ENCODE peak calls at places on chromosomes 16 and 17, in six cellular contexts. Q is transverse colon, E is PC-3, X is foreskin fibroblast, K is IMR-90, N is nephron progenitor cell. V is an unnamed sample.

GRCh38 chr17:14833201-14833773 is 431.8 kb downstream of the PMP22 start:
- DNase-seq in K (peak), X (peak), E (no peak), Q (no peak), N (no peak), V (peak)

GRCh38 chr16:54281535-54282201 is 4.9 kb downstream of the IRX3 start:
- DNase-seq in Q (peak), E (no peak), K (no peak), X (no peak), N (peak), V (no peak)

GRCh38 chr17:51510940-51511339 is 250.6 kb downstream of the UTP18 start:
- DNase-seq in N (no peak), K (no peak), E (no peak), Q (no peak), X (no peak), V (no peak)

GRCh38 chr17:48336986-48337385 is 93.0 kb downstream of the SKAP1 start:
- DNase-seq in N (no peak), X (no peak), K (no peak), E (no peak), Q (no peak), V (no peak)

GRCh38 chr17:948284-948852 is 31.2 kb downstream of the NXN start:
- DNase-seq in E (no peak), Q (no peak), X (no peak), N (peak), K (no peak), V (no peak)

GRCh38 chr17:55567240-55568216 is 56.3 kb upstream of the SMIM36 start:
- DNase-seq in X (no peak), E (no peak), K (no peak), Q (no peak), N (no peak), V (no peak)

GRCh38 chr17:48604770-48605329 is at the start of gene HOXB6:
- DNase-seq in N (peak), E (peak), X (no peak), Q (peak), K (no peak), V (no peak)

GRCh38 chr17:73349138-73349537 is 37.3 kb upstream of the CDC42EP4 start:
- DNase-seq in N (no peak), K (no peak), Q (no peak), X (no peak), E (no peak), V (no peak)

GRCh38 chr17:10127819-10128375 is 70.5 kb downstream of the GAS7 start:
- DNase-seq in X (peak), N (peak), E (no peak), Q (peak), K (peak), V (peak)

GRCh38 chr16:81480856-81481821 is 36.5 kb downstream of the CMIP start:
- DNase-seq in E (no peak), X (peak), Q (peak), K (peak), N (no peak), V (peak)

GRCh38 chr17:2378905-2379304 is 22.0 kb downstream of the MNT start:
- DNase-seq in Q (no peak), X (no peak), K (no peak), N (no peak), E (no peak), V (no peak)

GRCh38 chr17:79023180-79023705 is 726 bp upstream of the C1QTNF1 start:
- DNase-seq in K (no peak), Q (peak), X (no peak), N (no peak), E (no peak), V (no peak)

GRCh38 chr16:57276596-57276995 is 7.9 kb downstream of the PLLP start:
- DNase-seq in E (peak), X (no peak), K (no peak), N (no peak), Q (no peak), V (no peak)

GRCh38 chr17:2138768-2139167 is 83.9 kb downstream of the HIC1 start:
- DNase-seq in E (no peak), X (no peak), N (no peak), K (no peak), Q (peak), V (peak)

GRCh38 chr16:69069504-69069903 is 35.9 kb upstream of the HAS3 start:
- DNase-seq in K (no peak), Q (no peak), N (no peak), E (no peak), X (no peak), V (no peak)

GRCh38 chr16:12735805-12736204 is 67.9 kb downstream of the CPPED1 start:
- DNase-seq in Q (no peak), N (no peak), E (no peak), K (no peak), X (no peak), V (no peak)

GRCh38 chr16:82990155-82990554 is 363.4 kb downstream of the CDH13 start:
- DNase-seq in X (peak), Q (no peak), N (no peak), E (no peak), K (peak), V (peak)

GRCh38 chr16:67883872-67884261 is 818 bp upstream of the NRN1L start:
- DNase-seq in E (peak), N (peak), Q (peak), X (no peak), K (peak), V (no peak)

GRCh38 chr17:59903455-59903854 is 10.5 kb downstream of the RPS6KB1 start:
- DNase-seq in N (no peak), Q (no peak), K (no peak), E (no peak), X (no peak), V (no peak)

GRCh38 chr16:58503166-58503862 is 3.4 kb downstream of the NDRG4 start:
- DNase-seq in N (no peak), Q (no peak), X (no peak), E (no peak), K (no peak), V (no peak)

GRCh38 chr16:17409894-17410293 is 60.9 kb downstream of the XYLT1 start:
- DNase-seq in Q (no peak), N (no peak), K (no peak), E (no peak), X (no peak), V (no peak)
- TF ChIP-seq CTCF in Q (no peak), N (no peak), K (no peak), E (no peak), X (no peak), V (no peak)

GRCh38 chr16:85612801-85613608 is at the start of gene GSE1:
- DNase-seq in N (peak), E (peak), X (peak), K (peak), Q (peak), V (peak)

GRCh38 chr16:85611205-85611454 is 2.0 kb upstream of the GSE1 start:
- DNase-seq in N (peak), Q (no peak), X (no peak), K (no peak), E (no peak), V (no peak)

GRCh38 chr16:85611455-85612190 is 1.5 kb upstream of the GSE1 start:
- DNase-seq in X (peak), E (peak), Q (peak), K (peak), N (peak), V (peak)

GRCh38 chr16:85613609-85614337 is 651 bp downstream of the GSE1 start:
- DNase-seq in E (peak), Q (peak), X (no peak), N (peak), K (no peak), V (peak)

DNA sequence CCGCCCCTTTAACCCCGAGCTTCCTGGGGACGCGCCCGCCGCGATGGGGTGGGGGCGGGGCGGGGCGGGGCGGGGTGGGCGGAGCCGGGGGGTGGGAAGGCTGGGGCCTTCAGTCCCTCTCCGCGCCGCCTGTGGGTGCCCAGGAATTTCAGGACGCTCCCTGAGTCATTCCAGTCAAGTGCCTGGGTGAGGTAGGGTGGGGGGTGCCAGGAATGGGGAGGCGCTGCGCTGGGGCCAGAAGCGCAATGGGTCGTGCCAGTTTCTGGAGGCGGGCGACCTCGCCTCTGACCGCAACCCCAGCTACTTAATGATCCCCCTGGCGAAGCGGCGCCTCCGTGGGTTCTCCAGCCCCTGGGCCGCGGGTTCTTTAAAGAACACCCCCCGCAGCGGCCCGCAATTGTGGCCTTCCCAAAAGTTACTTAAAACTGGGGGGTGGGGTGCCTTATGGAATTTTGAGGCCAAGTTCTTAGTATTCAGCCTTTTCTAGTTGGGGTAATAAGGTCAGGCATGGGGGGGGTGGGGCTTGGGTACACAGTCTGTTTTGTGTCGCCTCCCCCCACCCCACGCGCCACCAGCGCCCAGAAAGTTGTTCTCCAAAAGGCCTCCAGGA is 826 bp upstream of the GSE1 start:
- DNase-seq in K (peak), Q (peak), X (peak), E (peak), N (peak), V (peak)
- TF ChIP-seq CTCF in K (no peak), Q (peak), X (no peak), E (no peak), N (no peak), V (peak)

GRCh38 chr17:62712011-62712615 is 84.6 kb downstream of the MRC2 start:
- DNase-seq in E (no peak), N (no peak), X (no peak), K (no peak), Q (no peak), V (no peak)

GRCh38 chr17:62716834-62717588 is 89.5 kb downstream of the MRC2 start:
- DNase-seq in X (no peak), N (no peak), K (no peak), Q (no peak), E (no peak), V (no peak)

GRCh38 chr17:62715882-62716390 is 88.5 kb downstream of the MRC2 start:
- DNase-seq in N (no peak), Q (no peak), K (no peak), X (no peak), E (no peak), V (no peak)

GRCh38 chr17:62713096-62713870 is 85.8 kb downstream of the MRC2 start:
- DNase-seq in K (no peak), N (peak), X (no peak), Q (no peak), E (no peak), V (no peak)

DNA sequence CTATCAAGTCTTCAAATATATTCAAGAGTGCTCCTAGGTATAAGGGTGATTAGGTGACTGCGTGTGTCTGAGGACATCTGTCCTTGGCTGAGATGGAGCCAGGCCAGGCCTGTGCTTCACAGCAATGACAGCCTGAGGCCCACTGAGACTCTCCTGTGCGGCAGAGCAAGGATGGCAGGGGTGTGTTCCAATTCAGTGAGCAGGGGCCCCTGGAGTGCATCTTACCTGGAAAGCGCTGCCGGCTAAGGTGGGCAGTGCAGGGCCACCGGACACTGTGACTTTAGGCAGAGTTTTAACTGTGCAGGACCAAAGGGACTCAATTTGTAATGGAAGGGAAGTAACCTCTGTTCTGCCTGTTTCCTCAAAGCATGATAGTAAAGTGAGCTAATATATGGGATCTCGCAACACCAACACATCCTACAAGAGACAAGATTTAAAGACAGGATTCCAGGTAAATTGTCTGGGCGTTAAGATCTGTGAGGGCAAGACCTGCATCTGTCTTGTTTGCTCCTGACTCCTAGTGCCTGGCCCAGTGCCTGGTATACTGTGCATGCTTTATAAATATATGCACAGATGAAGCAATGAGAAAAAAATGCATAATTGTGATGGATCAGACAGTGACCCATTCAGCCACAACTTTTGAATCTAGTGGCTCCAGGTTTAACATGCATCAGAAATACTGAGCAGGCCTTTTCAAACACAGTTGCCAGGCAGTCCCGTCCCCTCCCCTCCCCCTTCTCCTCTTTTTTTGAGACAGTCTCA is 86.7 kb downstream of the MRC2 start:
- DNase-seq in E (peak), X (no peak), K (peak), Q (no peak), N (no peak), V (peak)
- TF ChIP-seq CTCF in E (no peak), X (no peak), K (no peak), Q (no peak), N (no peak), V (no peak)

DNA sequence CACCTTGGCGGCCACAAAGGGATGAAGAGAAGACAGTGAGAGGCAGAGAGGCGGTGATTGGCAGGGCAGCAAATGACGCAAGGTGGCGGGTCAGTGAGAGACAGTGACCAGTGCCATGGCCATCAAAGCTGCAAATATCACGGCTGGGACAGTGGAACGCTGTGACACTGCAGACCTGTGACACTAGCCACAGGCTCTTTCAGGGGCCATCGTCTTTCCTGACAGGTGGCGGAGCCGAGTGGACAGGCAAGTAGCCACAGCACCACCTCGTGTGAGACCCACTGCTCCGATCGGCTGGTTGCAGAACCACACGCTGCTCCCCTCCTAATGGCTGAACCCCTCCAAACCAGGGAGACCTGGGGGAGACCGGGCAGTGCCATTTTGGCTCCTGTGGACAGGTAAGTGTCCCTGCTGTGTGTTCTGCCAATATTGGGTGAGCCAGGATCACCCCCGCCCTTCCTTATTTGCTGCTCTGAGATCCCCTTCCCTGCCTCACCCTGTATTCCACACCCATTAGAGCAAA is 7.9 kb upstream of the ZNF778 start:
- DNase-seq in X (no peak), E (no peak), K (no peak), Q (no peak), N (no peak), V (no peak)
- TF ChIP-seq CTCF in X (no peak), E (no peak), K (no peak), Q (no peak), N (no peak), V (no peak)

GRCh38 chr16:56203052-56203451 is 11.8 kb downstream of the GNAO1 start:
- DNase-seq in Q (peak), K (peak), X (no peak), N (peak), E (no peak), V (peak)
- TF ChIP-seq CTCF in Q (peak), K (peak), X (no peak), N (peak), E (no peak), V (peak)

GRCh38 chr17:42866216-42866615 is 15.2 kb downstream of the AOC3 start:
- DNase-seq in K (no peak), X (no peak), E (no peak), Q (no peak), N (no peak), V (no peak)

GRCh38 chr17:42868338-42868737 is 17.3 kb downstream of the AOC3 start:
- DNase-seq in E (no peak), X (no peak), K (no peak), N (no peak), Q (no peak), V (no peak)

GRCh38 chr17:42866631-42867575 is 15.9 kb downstream of the AOC3 start:
- DNase-seq in Q (no peak), K (no peak), N (no peak), X (no peak), E (no peak), V (no peak)

GRCh38 chr17:42871647-42872046 is 20.6 kb downstream of the AOC3 start:
- DNase-seq in K (no peak), Q (no peak), X (no peak), E (no peak), N (no peak), V (no peak)

DNA sequence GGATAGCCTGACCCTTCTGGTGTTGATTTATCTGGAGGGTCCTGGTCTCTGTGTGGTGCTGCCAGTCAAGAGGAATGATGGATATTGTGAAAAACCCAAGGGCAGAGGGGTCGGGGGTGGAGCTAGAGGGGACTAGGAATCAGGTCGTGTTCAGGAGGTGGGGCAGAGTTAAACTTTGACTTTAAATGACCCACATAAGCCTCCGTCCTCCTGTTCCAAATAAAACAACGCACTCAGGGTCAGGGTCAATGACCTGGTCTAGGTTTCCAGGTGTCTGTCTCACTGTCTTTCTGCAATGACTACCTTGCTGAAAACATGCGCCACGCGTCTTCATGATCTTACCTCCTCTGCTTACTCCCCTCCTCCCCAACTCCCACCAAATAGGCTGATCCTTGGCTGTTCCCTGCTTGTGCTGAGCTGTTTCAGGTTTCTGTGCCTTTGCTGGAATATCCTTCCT is 14.7 kb downstream of the AOC3 start:
- DNase-seq in X (no peak), N (no peak), Q (no peak), E (no peak), K (no peak), V (no peak)
- TF ChIP-seq CTCF in X (no peak), N (no peak), Q (no peak), E (no peak), K (no peak), V (no peak)

DNA sequence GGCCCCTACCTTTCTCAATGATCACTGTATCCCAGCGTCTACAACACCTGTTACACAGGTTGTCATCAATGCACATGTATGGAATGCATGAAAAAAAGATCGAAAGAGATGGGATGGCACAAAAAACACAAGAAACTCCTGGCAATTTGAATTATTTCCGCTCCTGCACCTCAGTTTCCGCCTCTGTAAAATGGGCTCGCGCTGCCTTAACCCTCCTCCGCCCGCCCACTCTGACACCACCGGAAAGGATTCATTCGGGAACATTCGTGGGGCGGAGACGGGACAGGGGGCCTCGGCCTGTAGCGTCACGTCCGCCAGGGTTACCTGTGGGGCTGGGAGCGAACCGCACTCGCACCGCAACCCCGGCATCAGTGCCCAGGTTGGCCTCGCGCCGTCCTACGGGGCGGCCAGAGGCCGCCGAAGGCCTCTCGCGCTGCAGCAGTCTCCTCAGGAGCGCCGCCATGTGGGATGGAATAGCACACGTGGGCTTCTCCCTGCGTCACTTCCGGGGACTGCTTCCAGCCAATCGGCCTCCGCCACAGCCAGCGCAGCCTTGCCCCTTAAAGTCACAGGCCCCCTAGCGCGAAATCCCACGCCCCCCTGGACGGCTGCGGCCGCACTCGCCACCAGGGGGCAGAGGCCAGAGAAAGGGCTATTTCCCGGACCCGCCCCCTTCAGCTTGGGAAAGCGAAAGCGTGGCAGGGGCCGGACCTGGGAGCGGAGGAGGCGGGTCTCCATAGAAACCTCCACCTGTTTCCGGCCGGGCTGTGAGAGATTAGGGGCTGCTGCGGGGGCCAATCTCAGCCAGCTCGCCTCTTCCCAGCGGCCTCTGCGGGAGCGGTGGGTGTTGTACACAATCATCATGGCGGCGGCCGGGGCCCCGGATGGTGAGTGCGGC is at the start of the genes EARS2 and UBFD1:
- DNase-seq in X (peak), K (peak), Q (peak), E (peak), N (peak), V (peak)
- TF ChIP-seq CTCF in X (peak), K (peak), Q (peak), E (peak), N (peak), V (peak)

DNA sequence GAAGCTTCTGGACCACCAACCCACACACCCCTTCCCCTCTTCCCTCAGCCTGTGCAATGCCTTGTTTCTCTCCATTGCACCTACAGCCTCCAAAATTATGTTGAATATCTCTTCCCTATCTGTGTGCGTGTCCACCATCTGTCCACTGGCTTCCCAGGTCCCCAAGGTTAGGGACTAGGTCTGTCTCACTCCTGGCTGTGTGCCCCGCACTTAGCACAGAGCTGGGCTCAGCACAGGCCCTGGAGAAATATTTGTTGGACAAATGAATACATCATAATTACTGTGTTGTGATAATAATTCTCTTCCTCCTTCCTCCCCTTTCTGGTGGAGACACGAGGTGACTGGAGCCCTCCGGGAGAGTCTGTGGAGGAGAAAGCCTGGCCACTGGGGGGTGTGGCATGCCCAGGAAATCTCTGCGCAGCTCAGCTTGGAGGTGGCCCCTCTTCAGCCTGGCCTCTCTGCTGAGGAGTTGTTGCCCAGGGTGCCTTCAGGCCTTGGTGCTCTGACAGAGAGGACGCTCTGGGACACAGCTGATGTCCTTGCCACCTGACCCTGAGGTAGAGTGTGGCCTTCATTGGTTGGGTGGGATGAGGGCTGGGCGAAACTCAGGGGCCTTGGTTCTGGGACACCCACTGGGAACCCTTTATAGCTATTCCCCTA is 3.3 kb upstream of the BRD7 start:
- DNase-seq in X (no peak), E (no peak), N (peak), K (no peak), Q (no peak), V (no peak)
- TF ChIP-seq CTCF in X (peak), E (no peak), N (peak), K (peak), Q (peak), V (peak)

V was measured in HFFc6.